ENCODE peak calls at places on chromosomes 5 and 9, in six cellular contexts. One of them, this sample, is unnamed.

GRCh38 chr5:73901455-73901854 is 275.5 kb downstream of the ARHGEF28 start:
- DNase-seq in neuronal stem cell: no peak
- DNase-seq in trophoblast cell: peak; percentile 4
- DNase-seq in IMR-90: no peak
- DNase-seq in H1: no peak
- DNase-seq in mesenchymal stem cell: no peak
- DNase-seq in this sample: no peak

GRCh38 chr9:34992376-34992951 is 2.9 kb downstream of the DNAJB5 start:
- DNase-seq in IMR-90: peak; percentile 94
- DNase-seq in H1: no peak
- DNase-seq in mesenchymal stem cell: peak; percentile 95
- DNase-seq in neuronal stem cell: no peak
- DNase-seq in trophoblast cell: peak; percentile 42
- DNase-seq in this sample: peak; percentile 45

GRCh38 chr5:36414869-36415282 is 113.2 kb upstream of the RANBP3L start:
- DNase-seq in H1: no peak
- DNase-seq in trophoblast cell: peak; percentile 78
- DNase-seq in IMR-90: peak; percentile 54
- DNase-seq in mesenchymal stem cell: peak; percentile 40
- DNase-seq in neuronal stem cell: no peak
- DNase-seq in this sample: no peak

GRCh38 chr5:139004374-139005307 is 129.5 kb upstream of the LRRTM2 start:
- DNase-seq in mesenchymal stem cell: no peak
- DNase-seq in trophoblast cell: no peak
- DNase-seq in IMR-90: peak; percentile 50
- DNase-seq in neuronal stem cell: no peak
- DNase-seq in H1: no peak
- DNase-seq in this sample: no peak

GRCh38 chr5:17105744-17106450 is 111.5 kb upstream of the BASP1 start:
- DNase-seq in IMR-90: peak; percentile 84
- DNase-seq in mesenchymal stem cell: no peak
- DNase-seq in trophoblast cell: no peak
- DNase-seq in neuronal stem cell: no peak
- DNase-seq in H1: no peak
- DNase-seq in this sample: no peak

GRCh38 chr5:6633469-6634326 is 458 bp downstream of the SRD5A1 start:
- DNase-seq in H1: peak; percentile 72
- DNase-seq in neuronal stem cell: no peak
- DNase-seq in mesenchymal stem cell: peak; percentile 56
- DNase-seq in IMR-90: peak; percentile 22
- DNase-seq in trophoblast cell: peak; percentile 64
- DNase-seq in this sample: peak; percentile 56

GRCh38 chr9:127102176-127102575 is 20.3 kb downstream of the ANGPTL2 start:
- DNase-seq in IMR-90: peak; percentile 76
- DNase-seq in H1: no peak
- DNase-seq in neuronal stem cell: no peak
- DNase-seq in trophoblast cell: no peak
- DNase-seq in mesenchymal stem cell: no peak
- DNase-seq in this sample: no peak

GRCh38 chr9:626591-626990 is 214.9 kb upstream of the DMRT1 start:
- DNase-seq in H1: no peak
- DNase-seq in trophoblast cell: no peak
- DNase-seq in IMR-90: no peak
- DNase-seq in neuronal stem cell: no peak
- DNase-seq in mesenchymal stem cell: no peak
- DNase-seq in this sample: no peak

GRCh38 chr5:1012316-1012841 is 3.8 kb downstream of the NKD2 start:
- DNase-seq in H1: no peak
- DNase-seq in IMR-90: no peak
- DNase-seq in mesenchymal stem cell: no peak
- DNase-seq in trophoblast cell: no peak
- DNase-seq in neuronal stem cell: no peak
- DNase-seq in this sample: no peak

GRCh38 chr9:899440-900184 is 58.1 kb downstream of the DMRT1 start:
- DNase-seq in neuronal stem cell: peak; percentile 63
- DNase-seq in mesenchymal stem cell: no peak
- DNase-seq in IMR-90: no peak
- DNase-seq in trophoblast cell: no peak
- DNase-seq in H1: no peak
- DNase-seq in this sample: no peak

GRCh38 chr9:107548298-107549142 is 59.0 kb upstream of the KLF4 start:
- DNase-seq in IMR-90: peak; percentile 96
- DNase-seq in neuronal stem cell: no peak
- DNase-seq in trophoblast cell: peak; percentile 81
- DNase-seq in mesenchymal stem cell: peak; percentile 81
- DNase-seq in H1: no peak
- DNase-seq in this sample: no peak

GRCh38 chr5:65305913-65306312 is 175.8 kb downstream of the ADAMTS6 start:
- DNase-seq in neuronal stem cell: no peak
- DNase-seq in trophoblast cell: peak; percentile 49
- DNase-seq in IMR-90: peak; percentile 84
- DNase-seq in mesenchymal stem cell: peak; percentile 7
- DNase-seq in H1: no peak
- DNase-seq in this sample: no peak

GRCh38 chr9:117416856-117417255 is 2.0 kb upstream of the ASTN2 start:
- DNase-seq in neuronal stem cell: no peak
- DNase-seq in H1: no peak
- DNase-seq in IMR-90: no peak
- DNase-seq in trophoblast cell: no peak
- DNase-seq in mesenchymal stem cell: no peak
- DNase-seq in this sample: no peak

GRCh38 chr5:150075233-150075632 is 11.1 kb downstream of the CSF1R start:
- DNase-seq in mesenchymal stem cell: no peak
- DNase-seq in H1: peak; percentile 8
- DNase-seq in IMR-90: no peak
- DNase-seq in neuronal stem cell: no peak
- DNase-seq in trophoblast cell: no peak
- DNase-seq in this sample: no peak

GRCh38 chr5:33662721-33663435 is 222.1 kb downstream of the TARS1 start:
- DNase-seq in IMR-90: peak; percentile 76
- DNase-seq in mesenchymal stem cell: no peak
- DNase-seq in neuronal stem cell: no peak
- DNase-seq in H1: no peak
- DNase-seq in trophoblast cell: no peak
- DNase-seq in this sample: no peak

GRCh38 chr5:154288145-154288544 is 97.6 kb downstream of the GALNT10 start:
- DNase-seq in neuronal stem cell: no peak
- DNase-seq in H1: no peak
- DNase-seq in mesenchymal stem cell: peak; percentile 50
- DNase-seq in IMR-90: peak; percentile 72
- DNase-seq in trophoblast cell: no peak
- DNase-seq in this sample: no peak

GRCh38 chr9:21974542-21975409 is 19.4 kb downstream of the CDKN2A start:
- DNase-seq in neuronal stem cell: peak; percentile 72
- DNase-seq in IMR-90: peak; percentile 57
- DNase-seq in mesenchymal stem cell: peak; percentile 58
- DNase-seq in trophoblast cell: peak; percentile 25
- DNase-seq in H1: peak; percentile 88
- DNase-seq in this sample: peak; percentile 92

GRCh38 chr9:127032256-127032655 is 90.2 kb downstream of the ANGPTL2 start:
- DNase-seq in trophoblast cell: no peak
- DNase-seq in neuronal stem cell: no peak
- DNase-seq in H1: no peak
- DNase-seq in IMR-90: no peak
- DNase-seq in mesenchymal stem cell: no peak
- DNase-seq in this sample: no peak

GRCh38 chr5:124160265-124160664 is 586.2 kb downstream of the ZNF608 start:
- DNase-seq in H1: no peak
- DNase-seq in IMR-90: no peak
- DNase-seq in mesenchymal stem cell: no peak
- DNase-seq in trophoblast cell: no peak
- DNase-seq in neuronal stem cell: no peak
- DNase-seq in this sample: no peak
- H4K91ac ChIP-seq in H1: no peak overlapping the region
- H4K91ac ChIP-seq in IMR-90: no peak overlapping the region
- H4K91ac ChIP-seq in mesenchymal stem cell: no peak overlapping the region
- H4K91ac ChIP-seq in trophoblast cell: no peak overlapping the region
- H4K91ac ChIP-seq in neuronal stem cell: no peak overlapping the region
- H4K91ac ChIP-seq in this sample: no peak overlapping the region

DNA sequence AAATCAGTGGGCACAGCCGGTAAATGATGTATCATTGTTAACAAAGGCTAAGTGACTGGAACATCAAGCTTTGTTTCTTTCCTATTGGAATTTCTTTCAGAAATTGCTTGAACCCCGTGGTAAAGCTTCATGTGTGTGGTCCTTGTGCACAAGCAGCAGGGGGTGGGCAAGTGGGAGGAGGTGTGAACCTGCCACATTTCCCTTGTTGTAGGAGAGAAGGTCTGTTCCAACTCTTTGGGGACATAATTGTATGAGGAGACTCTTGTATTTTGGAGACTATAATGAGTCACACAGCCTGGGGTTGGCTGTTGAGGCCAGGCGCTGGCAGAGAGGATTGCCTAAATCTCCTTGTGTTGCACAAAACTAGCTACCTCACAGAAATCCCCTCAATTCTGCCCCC is 620.5 kb downstream of the IRX1 start:
- DNase-seq in neuronal stem cell: no peak
- DNase-seq in IMR-90: no peak
- DNase-seq in trophoblast cell: no peak
- DNase-seq in H1: no peak
- DNase-seq in mesenchymal stem cell: no peak
- DNase-seq in this sample: no peak
- H4K91ac ChIP-seq in neuronal stem cell: no peak overlapping the region
- H4K91ac ChIP-seq in IMR-90: no peak overlapping the region
- H4K91ac ChIP-seq in trophoblast cell: no peak overlapping the region
- H4K91ac ChIP-seq in H1: no peak overlapping the region
- H4K91ac ChIP-seq in mesenchymal stem cell: no peak overlapping the region
- H4K91ac ChIP-seq in this sample: no peak overlapping the region

DNA sequence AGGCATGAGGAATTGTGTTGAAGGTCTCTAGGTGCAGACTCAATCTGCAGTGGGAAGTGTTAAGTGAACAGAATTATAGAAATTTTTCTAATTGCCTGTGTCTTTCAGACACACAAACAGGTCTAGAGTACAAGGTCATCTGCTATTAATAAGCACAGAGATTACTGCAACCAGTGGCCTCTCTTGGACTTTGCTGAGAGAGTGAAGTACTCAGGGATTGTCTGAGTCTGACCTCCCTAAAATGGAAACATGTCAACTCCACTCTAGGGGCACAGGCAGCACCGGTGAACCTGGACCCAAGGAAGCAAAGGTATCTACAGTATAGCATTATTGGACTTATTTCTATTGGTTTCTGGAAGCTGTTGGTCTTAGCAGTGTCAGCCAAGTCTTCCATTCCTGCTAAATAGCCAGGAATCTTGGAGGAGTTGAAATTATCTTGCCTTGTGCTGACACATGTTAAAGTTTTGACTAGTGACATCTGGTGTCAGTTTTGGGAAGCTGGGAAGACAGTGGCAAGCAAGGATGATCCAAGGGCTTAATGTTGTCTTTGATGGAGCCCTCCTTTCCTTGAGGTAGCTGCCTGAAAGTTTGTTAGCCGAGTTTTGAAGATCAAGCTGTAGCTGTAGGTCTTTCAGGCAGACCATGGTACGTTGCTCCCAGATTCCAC is 61.1 kb upstream of the NMUR2 start:
- DNase-seq in IMR-90: no peak
- DNase-seq in H1: no peak
- DNase-seq in neuronal stem cell: no peak
- DNase-seq in trophoblast cell: no peak
- DNase-seq in mesenchymal stem cell: no peak
- DNase-seq in this sample: no peak
- H4K91ac ChIP-seq in IMR-90: no peak overlapping the region
- H4K91ac ChIP-seq in H1: no peak overlapping the region
- H4K91ac ChIP-seq in neuronal stem cell: no peak overlapping the region
- H4K91ac ChIP-seq in trophoblast cell: no peak overlapping the region
- H4K91ac ChIP-seq in mesenchymal stem cell: no peak overlapping the region
- H4K91ac ChIP-seq in this sample: no peak overlapping the region

DNA sequence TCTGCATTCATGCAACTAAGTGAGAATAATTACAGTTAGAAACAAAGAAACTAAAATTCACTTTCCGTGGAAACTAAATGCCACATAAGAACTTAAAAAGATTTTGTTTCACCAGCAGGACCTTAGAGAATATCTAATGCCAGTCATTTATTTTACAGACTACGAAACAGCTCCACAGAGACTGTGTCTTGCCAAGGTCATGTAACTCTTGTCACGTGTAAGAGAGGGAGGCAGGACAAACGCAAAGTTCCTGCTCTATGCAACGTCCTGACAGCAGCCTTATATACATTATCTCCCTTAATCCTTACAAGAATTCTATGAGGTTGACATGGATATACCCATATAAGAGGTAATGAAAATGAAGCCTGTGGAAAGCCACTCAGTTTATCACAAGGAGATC is 39.4 kb downstream of the CTNNAL1 start:
- DNase-seq in mesenchymal stem cell: no peak
- DNase-seq in trophoblast cell: no peak
- DNase-seq in H1: no peak
- DNase-seq in neuronal stem cell: no peak
- DNase-seq in IMR-90: no peak
- DNase-seq in this sample: no peak
- H4K91ac ChIP-seq in mesenchymal stem cell: no peak overlapping the region
- H4K91ac ChIP-seq in trophoblast cell: no peak overlapping the region
- H4K91ac ChIP-seq in H1: no peak overlapping the region
- H4K91ac ChIP-seq in neuronal stem cell: no peak overlapping the region
- H4K91ac ChIP-seq in IMR-90: no peak overlapping the region
- H4K91ac ChIP-seq in this sample: no peak overlapping the region

GRCh38 chr5:12611132-12611531 is 706.9 kb upstream of the CTNND2 start:
- DNase-seq in neuronal stem cell: no peak
- DNase-seq in trophoblast cell: no peak
- DNase-seq in mesenchymal stem cell: no peak
- DNase-seq in IMR-90: no peak
- DNase-seq in H1: no peak
- DNase-seq in this sample: no peak
- H4K91ac ChIP-seq in neuronal stem cell: no peak overlapping the region
- H4K91ac ChIP-seq in trophoblast cell: no peak overlapping the region
- H4K91ac ChIP-seq in mesenchymal stem cell: no peak overlapping the region
- H4K91ac ChIP-seq in IMR-90: no peak overlapping the region
- H4K91ac ChIP-seq in H1: no peak overlapping the region
- H4K91ac ChIP-seq in this sample: no peak overlapping the region

GRCh38 chr9:33198163-33198562 is 31.0 kb upstream of the B4GALT1 start:
- DNase-seq in H1: no peak
- DNase-seq in mesenchymal stem cell: no peak
- DNase-seq in neuronal stem cell: no peak
- DNase-seq in IMR-90: peak; percentile 45
- DNase-seq in trophoblast cell: no peak
- DNase-seq in this sample: no peak
- H4K91ac ChIP-seq in H1: no peak overlapping the region
- H4K91ac ChIP-seq in mesenchymal stem cell: no peak overlapping the region
- H4K91ac ChIP-seq in neuronal stem cell: no peak overlapping the region
- H4K91ac ChIP-seq in IMR-90: no peak overlapping the region
- H4K91ac ChIP-seq in trophoblast cell: no peak overlapping the region
- H4K91ac ChIP-seq in this sample: no peak overlapping the region

GRCh38 chr5:159184236-159184635 is 25.1 kb downstream of the RNF145 start:
- DNase-seq in mesenchymal stem cell: peak; percentile 66
- DNase-seq in IMR-90: peak; percentile 60
- DNase-seq in trophoblast cell: no peak
- DNase-seq in neuronal stem cell: no peak
- DNase-seq in H1: no peak
- DNase-seq in this sample: no peak
- H4K91ac ChIP-seq in mesenchymal stem cell: no peak overlapping the region
- H4K91ac ChIP-seq in IMR-90: no peak overlapping the region
- H4K91ac ChIP-seq in trophoblast cell: no peak overlapping the region
- H4K91ac ChIP-seq in neuronal stem cell: no peak overlapping the region
- H4K91ac ChIP-seq in H1: no peak overlapping the region
- H4K91ac ChIP-seq in this sample: no peak overlapping the region

This sample was measured in H9.